ENCODE peak calls at places on chromosomes 6 and 20, in eight cellular contexts. One of them, this sample, is unnamed.

GRCh38 chr20:38114353-38114791 is 50.7 kb downstream of the TGM2 start:
- DNase-seq in fibroblast of pulmonary artery: peak; percentile 63
- DNase-seq in pancreas: no peak
- DNase-seq in MM.1S: no peak
- DNase-seq in right lobe of liver: no peak
- DNase-seq in neural progenitor cell: no peak
- DNase-seq in HepG2: no peak
- DNase-seq in kidney epithelial cell: no peak
- DNase-seq in this sample: no peak

GRCh38 chr20:62350098-62350628 is 16.9 kb downstream of the LAMA5 start:
- DNase-seq in pancreas: no peak
- DNase-seq in kidney epithelial cell: peak; percentile 74
- DNase-seq in fibroblast of pulmonary artery: no peak
- DNase-seq in right lobe of liver: no peak
- DNase-seq in neural progenitor cell: no peak
- DNase-seq in MM.1S: no peak
- DNase-seq in HepG2: no peak
- DNase-seq in this sample: no peak

GRCh38 chr20:17866234-17867001 is 102.2 kb downstream of the SNX5 start:
- DNase-seq in HepG2: no peak
- DNase-seq in kidney epithelial cell: no peak
- DNase-seq in neural progenitor cell: no peak
- DNase-seq in pancreas: no peak
- DNase-seq in fibroblast of pulmonary artery: no peak
- DNase-seq in right lobe of liver: no peak
- DNase-seq in MM.1S: no peak
- DNase-seq in this sample: no peak

GRCh38 chr6:108114861-108115597 is 40.5 kb upstream of the OSTM1 start:
- DNase-seq in right lobe of liver: peak; percentile 70
- DNase-seq in neural progenitor cell: peak; percentile 89
- DNase-seq in fibroblast of pulmonary artery: peak; percentile 82
- DNase-seq in MM.1S: no peak
- DNase-seq in HepG2: no peak
- DNase-seq in pancreas: peak; percentile 57
- DNase-seq in kidney epithelial cell: no peak
- DNase-seq in this sample: peak; percentile 57

GRCh38 chr6:152091851-152092341 is 284.4 kb downstream of the ESR1 start:
- DNase-seq in MM.1S: no peak
- DNase-seq in HepG2: no peak
- DNase-seq in fibroblast of pulmonary artery: peak; percentile 53
- DNase-seq in pancreas: no peak
- DNase-seq in kidney epithelial cell: no peak
- DNase-seq in neural progenitor cell: no peak
- DNase-seq in right lobe of liver: no peak
- DNase-seq in this sample: no peak

GRCh38 chr6:28589234-28589951 is 63.7 kb downstream of the GPX5 start:
- DNase-seq in neural progenitor cell: peak; percentile 87
- DNase-seq in pancreas: no peak
- DNase-seq in right lobe of liver: no peak
- DNase-seq in MM.1S: peak; percentile 85
- DNase-seq in kidney epithelial cell: peak; percentile 68
- DNase-seq in fibroblast of pulmonary artery: peak; percentile 93
- DNase-seq in HepG2: peak; percentile 95
- DNase-seq in this sample: peak; percentile 61

GRCh38 chr6:169215201-169215661 is 38.4 kb downstream of the THBS2 start:
- DNase-seq in HepG2: no peak
- DNase-seq in fibroblast of pulmonary artery: peak; percentile 45
- DNase-seq in right lobe of liver: peak; percentile 23
- DNase-seq in kidney epithelial cell: no peak
- DNase-seq in pancreas: no peak
- DNase-seq in MM.1S: no peak
- DNase-seq in neural progenitor cell: no peak
- DNase-seq in this sample: no peak

GRCh38 chr6:18904681-18905080 is 517.5 kb downstream of the RNF144B start:
- DNase-seq in MM.1S: no peak
- DNase-seq in fibroblast of pulmonary artery: no peak
- DNase-seq in pancreas: no peak
- DNase-seq in kidney epithelial cell: no peak
- DNase-seq in right lobe of liver: no peak
- DNase-seq in HepG2: no peak
- DNase-seq in neural progenitor cell: no peak
- DNase-seq in this sample: no peak

DNA sequence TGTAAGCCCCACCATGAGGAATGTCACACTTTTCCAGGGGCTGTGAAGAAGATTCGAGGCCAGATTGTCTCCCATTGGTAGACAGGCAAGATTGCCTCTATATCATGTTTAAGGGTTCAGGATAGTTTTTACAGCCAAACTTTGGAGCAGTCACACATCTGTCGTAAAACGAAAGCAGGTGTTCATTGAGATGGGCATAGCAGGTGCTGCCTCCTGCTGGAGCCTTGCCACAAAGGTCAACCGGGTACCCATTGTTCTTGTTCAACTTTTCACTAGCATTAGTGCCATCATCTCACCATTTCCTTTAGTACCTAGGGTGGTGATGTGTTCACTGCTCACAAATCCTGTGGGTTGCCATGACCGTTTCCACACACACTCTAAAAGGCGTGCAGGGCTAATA is 198.3 kb downstream of the HTR1B start:
- DNase-seq in HepG2: no peak
- DNase-seq in right lobe of liver: no peak
- DNase-seq in neural progenitor cell: no peak
- DNase-seq in MM.1S: no peak
- DNase-seq in fibroblast of pulmonary artery: no peak
- DNase-seq in pancreas: no peak
- DNase-seq in kidney epithelial cell: no peak
- DNase-seq in this sample: no peak
- TF ChIP-seq CTCF in HepG2: no peak
- TF ChIP-seq CTCF in right lobe of liver: no peak
- TF ChIP-seq CTCF in neural progenitor cell: peak; percentile 39
- TF ChIP-seq CTCF in MM.1S: peak; percentile 11
- TF ChIP-seq CTCF in fibroblast of pulmonary artery: no peak
- TF ChIP-seq CTCF in pancreas: no peak
- TF ChIP-seq CTCF in kidney epithelial cell: no peak
- TF ChIP-seq CTCF in this sample: no peak

GRCh38 chr20:45407783-45408645 is at the start of gene DBNDD2:
- DNase-seq in neural progenitor cell: no peak
- DNase-seq in right lobe of liver: no peak
- DNase-seq in fibroblast of pulmonary artery: no peak
- DNase-seq in MM.1S: no peak
- DNase-seq in kidney epithelial cell: no peak
- DNase-seq in HepG2: no peak
- DNase-seq in pancreas: no peak
- DNase-seq in this sample: no peak

GRCh38 chr20:45405566-45406259 is 2.4 kb upstream of the DBNDD2 start:
- DNase-seq in neural progenitor cell: peak; percentile 58
- DNase-seq in pancreas: no peak
- DNase-seq in HepG2: no peak
- DNase-seq in right lobe of liver: no peak
- DNase-seq in kidney epithelial cell: no peak
- DNase-seq in fibroblast of pulmonary artery: no peak
- DNase-seq in MM.1S: no peak
- DNase-seq in this sample: no peak

GRCh38 chr20:45404438-45404837 is 3.7 kb upstream of the DBNDD2 start:
- DNase-seq in pancreas: no peak
- DNase-seq in kidney epithelial cell: no peak
- DNase-seq in right lobe of liver: no peak
- DNase-seq in MM.1S: no peak
- DNase-seq in HepG2: no peak
- DNase-seq in neural progenitor cell: no peak
- DNase-seq in fibroblast of pulmonary artery: no peak
- DNase-seq in this sample: no peak

GRCh38 chr20:45407067-45407745 is 883 bp upstream of the DBNDD2 start:
- DNase-seq in fibroblast of pulmonary artery: peak; percentile 31
- DNase-seq in right lobe of liver: no peak
- DNase-seq in neural progenitor cell: peak; percentile 55
- DNase-seq in MM.1S: no peak
- DNase-seq in pancreas: no peak
- DNase-seq in kidney epithelial cell: no peak
- DNase-seq in HepG2: no peak
- DNase-seq in this sample: no peak

DNA sequence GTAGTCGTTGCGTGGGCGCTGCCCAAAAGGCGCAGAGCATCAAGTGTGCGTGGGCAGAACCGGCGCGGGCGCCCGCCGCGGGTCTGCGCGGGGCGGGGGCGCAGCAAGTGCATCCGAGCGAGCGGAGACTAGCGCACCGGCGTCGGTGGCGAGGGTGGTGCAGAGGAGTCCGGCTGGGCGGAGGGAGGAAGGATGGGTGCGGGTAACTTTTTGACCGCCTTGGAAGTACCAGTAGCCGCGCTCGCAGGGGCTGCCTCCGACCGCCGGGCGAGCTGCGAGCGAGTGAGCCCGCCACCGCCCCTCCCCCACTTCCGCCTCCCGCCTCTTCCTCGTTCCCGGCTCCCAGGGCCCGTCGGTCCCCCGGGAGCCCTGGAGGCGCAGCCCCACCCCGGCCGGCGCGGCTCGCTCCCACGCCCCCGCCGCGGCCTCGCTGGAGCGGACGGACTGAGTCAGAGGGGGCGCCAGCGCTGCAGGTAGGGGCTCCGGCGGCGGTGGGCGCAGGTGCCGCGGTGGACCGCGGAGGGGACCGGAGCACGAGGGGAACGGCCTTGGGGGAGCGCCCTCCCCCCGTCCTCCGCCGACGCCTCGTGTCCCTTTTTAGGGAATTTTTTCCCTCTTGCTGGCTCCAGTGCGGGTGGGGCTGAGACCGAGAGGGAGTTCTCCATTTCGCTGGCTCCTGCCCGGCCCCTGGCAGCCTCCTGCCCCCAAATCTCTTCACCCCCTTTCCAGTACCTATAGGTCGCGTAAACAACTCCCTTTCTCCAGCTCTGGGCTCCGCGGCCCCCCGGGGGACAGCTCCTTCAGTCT is 1.6 kb upstream of the DBNDD2 start:
- DNase-seq in kidney epithelial cell: no peak
- DNase-seq in right lobe of liver: peak; percentile 61
- DNase-seq in neural progenitor cell: peak; percentile 79
- DNase-seq in HepG2: no peak
- DNase-seq in MM.1S: no peak
- DNase-seq in fibroblast of pulmonary artery: peak; percentile 24
- DNase-seq in pancreas: peak; percentile 73
- DNase-seq in this sample: peak; percentile 42
- TF ChIP-seq CTCF in kidney epithelial cell: no peak
- TF ChIP-seq CTCF in right lobe of liver: no peak
- TF ChIP-seq CTCF in neural progenitor cell: no peak
- TF ChIP-seq CTCF in HepG2: peak; percentile 43
- TF ChIP-seq CTCF in MM.1S: no peak
- TF ChIP-seq CTCF in fibroblast of pulmonary artery: no peak
- TF ChIP-seq CTCF in pancreas: no peak
- TF ChIP-seq CTCF in this sample: no peak

GRCh38 chr20:18907353-18907752 is 93.8 kb downstream of the SCP2D1 start:
- DNase-seq in kidney epithelial cell: no peak
- DNase-seq in fibroblast of pulmonary artery: no peak
- DNase-seq in neural progenitor cell: no peak
- DNase-seq in pancreas: no peak
- DNase-seq in HepG2: no peak
- DNase-seq in MM.1S: no peak
- DNase-seq in right lobe of liver: no peak
- DNase-seq in this sample: no peak

GRCh38 chr20:18906046-18906445 is 92.5 kb downstream of the SCP2D1 start:
- DNase-seq in kidney epithelial cell: no peak
- DNase-seq in fibroblast of pulmonary artery: no peak
- DNase-seq in MM.1S: no peak
- DNase-seq in neural progenitor cell: no peak
- DNase-seq in right lobe of liver: no peak
- DNase-seq in HepG2: no peak
- DNase-seq in pancreas: no peak
- DNase-seq in this sample: no peak

GRCh38 chr20:18904624-18905023 is 91.0 kb downstream of the SCP2D1 start:
- DNase-seq in neural progenitor cell: peak; percentile 18
- DNase-seq in HepG2: no peak
- DNase-seq in MM.1S: no peak
- DNase-seq in kidney epithelial cell: no peak
- DNase-seq in fibroblast of pulmonary artery: no peak
- DNase-seq in pancreas: no peak
- DNase-seq in right lobe of liver: no peak
- DNase-seq in this sample: no peak

GRCh38 chr20:18902181-18902725 is 88.7 kb downstream of the SCP2D1 start:
- DNase-seq in HepG2: no peak
- DNase-seq in pancreas: no peak
- DNase-seq in right lobe of liver: no peak
- DNase-seq in fibroblast of pulmonary artery: no peak
- DNase-seq in kidney epithelial cell: no peak
- DNase-seq in MM.1S: no peak
- DNase-seq in neural progenitor cell: peak; percentile 9
- DNase-seq in this sample: no peak

GRCh38 chr20:18904192-18904591 is 90.6 kb downstream of the SCP2D1 start:
- DNase-seq in fibroblast of pulmonary artery: no peak
- DNase-seq in neural progenitor cell: no peak
- DNase-seq in right lobe of liver: no peak
- DNase-seq in pancreas: no peak
- DNase-seq in HepG2: no peak
- DNase-seq in kidney epithelial cell: no peak
- DNase-seq in MM.1S: no peak
- DNase-seq in this sample: no peak
- TF ChIP-seq CTCF in fibroblast of pulmonary artery: no peak
- TF ChIP-seq CTCF in neural progenitor cell: no peak
- TF ChIP-seq CTCF in right lobe of liver: no peak
- TF ChIP-seq CTCF in pancreas: no peak
- TF ChIP-seq CTCF in HepG2: no peak
- TF ChIP-seq CTCF in kidney epithelial cell: no peak
- TF ChIP-seq CTCF in MM.1S: no peak
- TF ChIP-seq CTCF in this sample: no peak

GRCh38 chr6:75481936-75482593 is 11.5 kb downstream of the FILIP1 start:
- DNase-seq in HepG2: no peak
- DNase-seq in right lobe of liver: no peak
- DNase-seq in MM.1S: no peak
- DNase-seq in kidney epithelial cell: no peak
- DNase-seq in fibroblast of pulmonary artery: peak; percentile 73
- DNase-seq in pancreas: no peak
- DNase-seq in neural progenitor cell: no peak
- DNase-seq in this sample: no peak

GRCh38 chr6:75480425-75480824 is 13.2 kb downstream of the FILIP1 start:
- DNase-seq in MM.1S: no peak
- DNase-seq in neural progenitor cell: no peak
- DNase-seq in HepG2: no peak
- DNase-seq in fibroblast of pulmonary artery: no peak
- DNase-seq in right lobe of liver: no peak
- DNase-seq in pancreas: no peak
- DNase-seq in kidney epithelial cell: no peak
- DNase-seq in this sample: no peak

GRCh38 chr6:75478929-75479328 is 14.7 kb downstream of the FILIP1 start:
- DNase-seq in fibroblast of pulmonary artery: peak; percentile 33
- DNase-seq in kidney epithelial cell: no peak
- DNase-seq in MM.1S: no peak
- DNase-seq in HepG2: no peak
- DNase-seq in pancreas: no peak
- DNase-seq in neural progenitor cell: no peak
- DNase-seq in right lobe of liver: no peak
- DNase-seq in this sample: no peak

GRCh38 chr6:75481394-75481793 is 12.2 kb downstream of the FILIP1 start:
- DNase-seq in MM.1S: no peak
- DNase-seq in kidney epithelial cell: no peak
- DNase-seq in HepG2: no peak
- DNase-seq in right lobe of liver: no peak
- DNase-seq in pancreas: no peak
- DNase-seq in neural progenitor cell: no peak
- DNase-seq in fibroblast of pulmonary artery: no peak
- DNase-seq in this sample: no peak

DNA sequence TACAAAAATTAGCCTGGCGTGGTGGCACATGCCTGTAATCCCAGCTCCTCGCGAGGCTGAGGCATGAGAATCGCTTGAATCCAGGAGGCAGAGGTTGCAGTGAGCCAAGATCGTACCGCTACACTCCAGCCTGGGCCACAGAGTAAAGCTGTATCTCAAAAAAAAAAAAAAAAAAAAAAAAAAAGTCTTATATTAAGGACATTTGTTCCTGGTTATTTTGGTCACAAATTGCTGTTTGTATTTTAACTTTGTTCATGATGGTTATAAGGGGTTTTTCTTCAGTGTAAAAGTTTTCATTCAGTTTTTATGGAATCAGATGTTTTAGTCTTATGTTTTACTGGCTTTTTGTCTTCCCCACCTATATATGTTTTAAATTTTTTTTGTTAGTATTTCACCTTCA is 13.9 kb downstream of the FILIP1 start:
- DNase-seq in MM.1S: no peak
- DNase-seq in pancreas: no peak
- DNase-seq in HepG2: no peak
- DNase-seq in kidney epithelial cell: no peak
- DNase-seq in fibroblast of pulmonary artery: no peak
- DNase-seq in neural progenitor cell: no peak
- DNase-seq in right lobe of liver: no peak
- DNase-seq in this sample: no peak
- TF ChIP-seq CTCF in MM.1S: no peak
- TF ChIP-seq CTCF in pancreas: no peak
- TF ChIP-seq CTCF in HepG2: no peak
- TF ChIP-seq CTCF in kidney epithelial cell: no peak
- TF ChIP-seq CTCF in fibroblast of pulmonary artery: no peak
- TF ChIP-seq CTCF in neural progenitor cell: no peak
- TF ChIP-seq CTCF in right lobe of liver: no peak
- TF ChIP-seq CTCF in this sample: no peak